ENCODE peak calls at places on chromosome 2, in six cellular contexts. K is endothelial cell, G is NB4, T is transverse colon, R is body of pancreas, A is cardiac muscle cell. L is an unnamed sample.
A peak's percentile ranks its signal among the peaks of the same experiment; 100 is the strongest.

GRCh38 chr2:145038041-145038525 is 518.2 kb upstream of the ZEB2 start:
- DNase-seq in A (peak; percentile 20), T (no peak), R (no peak), K (no peak), G (no peak), L (peak; percentile 22)

GRCh38 chr2:54479422-54479821 is 23.3 kb downstream of the SPTBN1 start:
- DNase-seq in R (no peak), A (no peak), T (no peak), G (peak; percentile 90), K (no peak), L (no peak)

GRCh38 chr2:45983213-45983612 is 314.0 kb upstream of the EPAS1 start:
- DNase-seq in A (no peak), R (no peak), K (no peak), G (no peak), T (no peak), L (no peak)

GRCh38 chr2:119402645-119403560 is 28.8 kb upstream of the TMEM37 start:
- DNase-seq in K (no peak), R (peak; percentile 75), T (peak; percentile 71), A (no peak), G (peak; percentile 81), L (peak; percentile 28)

GRCh38 chr2:36567711-36568408 is 30.1 kb downstream of the FEZ2 start:
- DNase-seq in A (peak; percentile 39), R (no peak), T (no peak), K (no peak), G (no peak), L (no peak)

GRCh38 chr2:118857677-118858484 is 10.4 kb upstream of the EN1 start:
- DNase-seq in K (no peak), G (no peak), R (no peak), A (no peak), T (no peak), L (no peak)

GRCh38 chr2:164840930-164841718 is 499 bp downstream of the COBLL1 start:
- DNase-seq in R (peak; percentile 86), T (peak; percentile 81), G (peak; percentile 21), K (peak; percentile 76), A (peak; percentile 93), L (peak; percentile 72)

GRCh38 chr2:31318360-31319336 is 84.7 kb downstream of the EHD3 start:
- DNase-seq in T (peak; percentile 49), K (no peak), R (no peak), A (no peak), G (peak; percentile 98), L (no peak)

GRCh38 chr2:8622199-8622911 is 59.5 kb upstream of the ID2 start:
- DNase-seq in A (no peak), R (no peak), K (no peak), T (no peak), G (no peak), L (no peak)

GRCh38 chr2:9286553-9287399 is 80.2 kb downstream of the ASAP2 start:
- DNase-seq in A (no peak), G (no peak), T (no peak), K (no peak), R (no peak), L (peak; percentile 48)

GRCh38 chr2:80073134-80073561 is 231.4 kb downstream of the LRRTM1 start:
- DNase-seq in K (peak; percentile 52), R (peak; percentile 22), G (peak; percentile 66), A (peak; percentile 82), T (peak; percentile 27), L (peak; percentile 29)

GRCh38 chr2:59076079-59076619 is 835.0 kb upstream of the FANCL start:
- DNase-seq in A (no peak), R (no peak), T (no peak), K (no peak), G (no peak), L (no peak)

GRCh38 chr2:38187416-38188127 is 111.6 kb upstream of the CYP1B1 start:
- DNase-seq in G (no peak), K (no peak), T (peak; percentile 52), A (no peak), R (peak; percentile 18), L (no peak)

GRCh38 chr2:36058076-36058475 is 297.5 kb upstream of the CRIM1 start:
- DNase-seq in R (no peak), T (no peak), G (no peak), A (no peak), K (no peak), L (no peak)

GRCh38 chr2:202172439-202173191 is 65.8 kb downstream of the SUMO1 start:
- DNase-seq in K (no peak), G (no peak), A (no peak), R (no peak), T (no peak), L (peak; percentile 37)

GRCh38 chr2:202721621-202722020 is 86.9 kb downstream of the FAM117B start:
- DNase-seq in R (no peak), K (no peak), T (no peak), G (no peak), A (no peak), L (no peak)

GRCh38 chr2:96924775-96925747 is 55.2 kb upstream of the SEMA4C start:
- DNase-seq in K (no peak), G (no peak), R (no peak), T (no peak), A (no peak), L (no peak)

GRCh38 chr2:213149332-213149875 is 2.0 kb downstream of the IKZF2 start:
- DNase-seq in R (no peak), G (no peak), A (no peak), T (no peak), K (no peak), L (no peak)
- TF ChIP-seq CTCF in R (no peak), G (no peak), A (no peak), T (no peak), K (no peak), L (no peak)

GRCh38 chr2:195532255-195532627 is 124.8 kb upstream of the SLC39A10 start:
- DNase-seq in T (no peak), G (no peak), R (no peak), A (no peak), K (no peak), L (no peak)

GRCh38 chr2:195535911-195536522 is 121.0 kb upstream of the SLC39A10 start:
- DNase-seq in T (peak; percentile 63), R (no peak), G (peak; percentile 98), K (no peak), A (no peak), L (no peak)

GRCh38 chr2:195531754-195532153 is 125.3 kb upstream of the SLC39A10 start:
- DNase-seq in K (no peak), G (no peak), R (no peak), T (no peak), A (no peak), L (no peak)

GRCh38 chr2:195532628-195533271 is 124.3 kb upstream of the SLC39A10 start:
- DNase-seq in R (no peak), A (peak; percentile 46), T (no peak), K (no peak), G (peak; percentile 72), L (no peak)

DNA sequence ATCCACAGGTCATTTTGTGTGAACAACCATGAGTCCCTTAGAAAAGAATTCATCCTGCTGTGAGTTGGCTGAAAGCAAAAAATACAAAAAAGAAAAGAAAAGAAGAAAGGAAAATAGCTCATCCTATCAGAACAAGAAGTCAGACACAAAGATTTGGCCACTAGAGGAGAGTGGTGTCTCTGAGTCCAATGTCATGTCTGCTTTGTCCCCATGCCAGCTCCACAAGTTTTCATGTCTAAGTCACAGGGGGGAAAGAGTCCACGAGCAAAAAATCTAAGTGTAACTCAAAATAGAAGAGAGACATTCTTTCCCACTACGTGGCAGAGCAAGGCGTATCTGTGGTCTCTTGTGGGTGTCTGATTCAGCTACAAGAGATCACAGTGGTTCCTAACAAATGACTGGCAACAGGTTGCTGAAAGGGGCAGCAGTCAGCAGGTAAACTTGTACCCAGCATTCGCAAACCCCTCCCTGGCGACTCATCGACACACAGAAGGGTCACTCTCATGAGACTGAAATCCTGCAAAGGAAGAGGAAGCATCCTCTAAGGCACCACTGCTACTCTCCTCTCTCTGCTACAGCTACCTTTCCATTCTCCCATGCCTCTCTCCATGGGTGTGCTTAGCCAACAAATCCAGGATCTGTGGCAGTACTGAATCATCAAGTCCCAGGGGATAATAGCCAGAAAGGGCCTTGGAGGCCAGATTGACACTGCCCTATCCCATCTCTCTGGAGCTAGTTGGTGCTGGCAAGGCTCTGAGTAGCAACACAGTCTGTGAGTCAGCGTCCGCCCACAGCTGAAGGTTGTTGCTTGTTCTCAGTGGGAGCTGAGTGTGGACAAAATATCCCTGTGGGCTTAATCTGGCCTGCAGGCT is 123.0 kb upstream of the SLC39A10 start:
- DNase-seq in T (peak; percentile 19), A (peak; percentile 29), G (peak; percentile 83), R (no peak), K (no peak), L (no peak)
- TF ChIP-seq CTCF in T (no peak), A (no peak), G (peak; percentile 20), R (no peak), K (no peak), L (no peak)

DNA sequence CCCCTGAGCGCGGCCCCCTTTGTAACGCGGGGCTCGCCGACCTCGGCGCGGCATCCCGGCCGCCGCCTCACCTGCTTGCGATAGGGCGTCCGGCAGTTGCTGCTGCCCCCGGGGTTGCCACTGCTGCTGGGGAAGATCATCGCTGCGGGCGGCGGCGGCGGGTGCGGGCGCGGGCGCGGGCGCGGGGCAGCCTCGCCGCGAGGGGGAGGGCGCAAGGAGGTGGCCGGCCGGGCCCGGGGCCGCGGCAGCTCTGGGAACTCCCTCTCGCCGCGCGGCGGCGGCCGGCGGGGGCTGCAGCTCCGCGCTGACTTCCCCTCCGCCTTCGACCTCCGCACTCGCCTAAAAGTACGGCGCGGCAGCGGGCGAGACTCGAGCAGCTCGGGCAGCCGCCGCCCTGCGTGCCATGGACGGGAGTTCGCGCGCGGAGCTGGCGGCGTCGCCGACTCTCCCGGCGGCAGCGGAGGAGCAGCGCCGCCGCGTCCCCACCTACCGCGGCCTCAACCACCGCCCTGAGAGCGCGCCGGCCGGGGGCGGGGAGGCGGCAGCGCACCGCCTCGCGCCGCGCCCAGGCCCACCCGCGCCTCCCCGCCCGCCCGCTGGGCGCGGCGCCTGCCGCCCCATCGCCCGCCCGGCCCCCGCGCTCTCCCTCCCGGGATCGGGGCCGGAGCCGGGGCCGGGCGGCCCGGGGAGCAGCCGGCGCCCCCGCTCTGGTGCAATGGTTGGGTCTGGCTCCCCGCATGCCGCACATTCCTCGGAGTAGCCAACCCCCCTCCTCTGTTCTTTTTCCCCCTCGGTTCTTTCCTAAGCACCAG is 86.0 kb downstream of the RBMS1 start:
- DNase-seq in G (peak; percentile 79), A (peak; percentile 66), T (peak; percentile 46), K (peak; percentile 56), R (peak; percentile 48), L (peak; percentile 66)
- TF ChIP-seq CTCF in G (no peak), A (no peak), T (no peak), K (no peak), R (no peak), L (no peak)

DNA sequence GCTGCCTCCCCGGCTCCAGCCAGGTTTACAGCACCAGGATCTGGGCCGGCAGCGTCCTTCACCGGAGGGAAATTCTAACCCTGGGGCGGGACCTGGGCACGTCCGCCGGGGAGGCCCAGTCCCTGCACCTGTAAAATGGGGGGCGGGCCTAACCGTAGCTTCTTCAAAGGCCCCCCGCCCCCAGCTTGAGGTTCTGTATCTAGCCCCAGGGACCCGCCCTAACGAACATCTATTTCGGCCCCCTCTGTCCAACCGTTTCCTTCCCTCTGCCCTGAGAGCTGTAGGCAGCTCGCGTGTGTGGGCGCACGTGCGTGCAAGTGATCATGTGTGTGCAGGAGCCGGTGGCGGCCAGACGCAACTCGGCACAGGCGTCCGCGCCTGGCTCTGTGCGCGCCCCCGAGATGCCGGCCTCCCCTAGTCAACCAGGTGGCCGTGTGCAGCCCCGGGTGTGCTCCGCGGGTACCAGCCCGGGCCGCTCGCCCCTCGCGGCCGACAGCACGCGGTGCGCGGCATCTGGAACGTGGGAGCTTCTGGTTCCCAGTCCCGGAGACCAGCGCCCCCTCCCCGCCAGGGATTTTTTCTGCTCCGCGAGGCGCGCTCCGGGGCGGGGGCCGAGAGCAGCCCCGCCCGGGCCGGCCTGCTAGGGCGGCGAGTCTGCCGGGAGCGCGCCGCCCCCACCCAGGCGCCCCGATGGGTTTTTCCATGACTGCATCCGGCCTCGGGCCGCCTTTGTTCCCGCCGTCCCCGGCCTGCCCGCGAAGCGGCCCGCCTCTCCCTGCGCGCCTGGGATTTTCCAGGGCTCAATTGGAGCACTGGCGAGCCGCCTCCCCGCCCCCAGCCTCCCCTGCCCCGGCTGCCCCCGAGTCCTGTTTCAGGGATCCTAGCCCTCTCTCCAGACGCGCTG is 21.2 kb downstream of the TEX44 start:
- DNase-seq in A (peak; percentile 84), K (peak; percentile 87), R (peak; percentile 70), G (peak; percentile 100), T (peak; percentile 90), L (peak; percentile 90)
- TF ChIP-seq CTCF in A (peak; percentile 18), K (peak; percentile 38), R (no peak), G (peak; percentile 25), T (no peak), L (peak; percentile 43)